ENCODE peak calls at places on chromosomes 16 and 17, in ten cellular contexts. One of them, this sample, is unnamed. For H3K36me3, the result is how much of the 10 kb centered on the place peaks cover.

GRCh38 chr17:19747829-19748806 is at the start of gene ALDH3A1:
- DNase-seq in stomach: peak
- DNase-seq in breast epithelium: no peak
- DNase-seq in heart right ventricle: no peak
- DNase-seq in suprapubic skin: peak
- DNase-seq in fibroblast of lung: no peak
- DNase-seq in Peyer's patch: no peak
- DNase-seq in endothelial cell of umbilical vein: no peak
- DNase-seq in mucosa of descending colon: peak
- DNase-seq in IMR-90: no peak
- DNase-seq in this sample: no peak

GRCh38 chr17:56114469-56114868 is 38.8 kb upstream of the ANKFN1 start:
- DNase-seq in stomach: no peak
- DNase-seq in Peyer's patch: no peak
- DNase-seq in endothelial cell of umbilical vein: no peak
- DNase-seq in suprapubic skin: no peak
- DNase-seq in fibroblast of lung: no peak
- DNase-seq in mucosa of descending colon: no peak
- DNase-seq in IMR-90: no peak
- DNase-seq in breast epithelium: no peak
- DNase-seq in heart right ventricle: no peak
- DNase-seq in this sample: no peak

GRCh38 chr17:16491131-16491702 is 776 bp downstream of the LRRC75A start:
- DNase-seq in fibroblast of lung: no peak
- DNase-seq in breast epithelium: no peak
- DNase-seq in heart right ventricle: no peak
- DNase-seq in Peyer's patch: peak
- DNase-seq in stomach: peak
- DNase-seq in mucosa of descending colon: peak
- DNase-seq in IMR-90: no peak
- DNase-seq in endothelial cell of umbilical vein: no peak
- DNase-seq in suprapubic skin: no peak
- DNase-seq in this sample: no peak

GRCh38 chr16:8720080-8720966 is 45.9 kb downstream of the ABAT start:
- DNase-seq in Peyer's patch: no peak
- DNase-seq in heart right ventricle: peak
- DNase-seq in mucosa of descending colon: no peak
- DNase-seq in fibroblast of lung: no peak
- DNase-seq in IMR-90: no peak
- DNase-seq in endothelial cell of umbilical vein: no peak
- DNase-seq in suprapubic skin: no peak
- DNase-seq in stomach: no peak
- DNase-seq in breast epithelium: no peak
- DNase-seq in this sample: no peak

GRCh38 chr17:335691-336090 is 16.9 kb downstream of the RPH3AL start:
- DNase-seq in Peyer's patch: peak
- DNase-seq in stomach: no peak
- DNase-seq in fibroblast of lung: no peak
- DNase-seq in endothelial cell of umbilical vein: no peak
- DNase-seq in suprapubic skin: no peak
- DNase-seq in IMR-90: no peak
- DNase-seq in heart right ventricle: no peak
- DNase-seq in breast epithelium: no peak
- DNase-seq in mucosa of descending colon: no peak
- DNase-seq in this sample: peak

GRCh38 chr16:77971306-77972131 is 50.8 kb upstream of the CLEC3A start:
- DNase-seq in IMR-90: peak
- DNase-seq in stomach: peak
- DNase-seq in breast epithelium: peak
- DNase-seq in fibroblast of lung: peak
- DNase-seq in mucosa of descending colon: peak
- DNase-seq in heart right ventricle: peak
- DNase-seq in endothelial cell of umbilical vein: peak
- DNase-seq in Peyer's patch: peak
- DNase-seq in suprapubic skin: peak
- DNase-seq in this sample: peak

GRCh38 chr17:81966343-81967243 is 5.6 kb upstream of the NOTUM start:
- DNase-seq in Peyer's patch: peak
- DNase-seq in IMR-90: peak
- DNase-seq in endothelial cell of umbilical vein: no peak
- DNase-seq in fibroblast of lung: peak
- DNase-seq in suprapubic skin: no peak
- DNase-seq in heart right ventricle: no peak
- DNase-seq in mucosa of descending colon: peak
- DNase-seq in stomach: peak
- DNase-seq in breast epithelium: no peak
- DNase-seq in this sample: no peak

GRCh38 chr17:9647014-9647413 is 1.7 kb downstream of the USP43 start:
- DNase-seq in suprapubic skin: no peak
- DNase-seq in endothelial cell of umbilical vein: no peak
- DNase-seq in fibroblast of lung: no peak
- DNase-seq in Peyer's patch: no peak
- DNase-seq in heart right ventricle: no peak
- DNase-seq in breast epithelium: no peak
- DNase-seq in stomach: no peak
- DNase-seq in mucosa of descending colon: peak
- DNase-seq in IMR-90: no peak
- DNase-seq in this sample: no peak

GRCh38 chr17:3260600-3260999 is 37.6 kb downstream of the OR3A1 start:
- DNase-seq in suprapubic skin: no peak
- DNase-seq in endothelial cell of umbilical vein: no peak
- DNase-seq in Peyer's patch: no peak
- DNase-seq in heart right ventricle: no peak
- DNase-seq in breast epithelium: no peak
- DNase-seq in IMR-90: no peak
- DNase-seq in mucosa of descending colon: no peak
- DNase-seq in fibroblast of lung: no peak
- DNase-seq in stomach: no peak
- DNase-seq in this sample: no peak

GRCh38 chr16:11253995-11254912 is 1.8 kb downstream of the SOCS1 start:
- DNase-seq in IMR-90: peak
- DNase-seq in stomach: no peak
- DNase-seq in breast epithelium: no peak
- DNase-seq in endothelial cell of umbilical vein: no peak
- DNase-seq in suprapubic skin: no peak
- DNase-seq in fibroblast of lung: peak
- DNase-seq in heart right ventricle: no peak
- DNase-seq in mucosa of descending colon: no peak
- DNase-seq in Peyer's patch: peak
- DNase-seq in this sample: no peak

GRCh38 chr16:2471016-2471652 is at the start of gene NTN3:
- DNase-seq in fibroblast of lung: no peak
- DNase-seq in Peyer's patch: no peak
- DNase-seq in breast epithelium: no peak
- DNase-seq in stomach: no peak
- DNase-seq in heart right ventricle: no peak
- DNase-seq in endothelial cell of umbilical vein: no peak
- DNase-seq in suprapubic skin: no peak
- DNase-seq in IMR-90: no peak
- DNase-seq in mucosa of descending colon: no peak
- DNase-seq in this sample: no peak

GRCh38 chr17:7479139-7479388 is 367 bp downstream of the ZBTB4 start:
- DNase-seq in suprapubic skin: no peak
- DNase-seq in mucosa of descending colon: no peak
- DNase-seq in breast epithelium: no peak
- DNase-seq in stomach: no peak
- DNase-seq in heart right ventricle: no peak
- DNase-seq in fibroblast of lung: no peak
- DNase-seq in IMR-90: no peak
- DNase-seq in endothelial cell of umbilical vein: no peak
- DNase-seq in Peyer's patch: no peak
- DNase-seq in this sample: no peak

GRCh38 chr16:56245197-56245596 is 53.9 kb downstream of the GNAO1 start:
- DNase-seq in mucosa of descending colon: no peak
- DNase-seq in heart right ventricle: no peak
- DNase-seq in suprapubic skin: no peak
- DNase-seq in endothelial cell of umbilical vein: no peak
- DNase-seq in Peyer's patch: no peak
- DNase-seq in breast epithelium: no peak
- DNase-seq in IMR-90: peak
- DNase-seq in stomach: no peak
- DNase-seq in fibroblast of lung: no peak
- DNase-seq in this sample: no peak

GRCh38 chr17:51499906-51500305 is 239.6 kb downstream of the UTP18 start:
- DNase-seq in fibroblast of lung: no peak
- DNase-seq in mucosa of descending colon: no peak
- DNase-seq in endothelial cell of umbilical vein: no peak
- DNase-seq in breast epithelium: no peak
- DNase-seq in IMR-90: no peak
- DNase-seq in Peyer's patch: no peak
- DNase-seq in suprapubic skin: no peak
- DNase-seq in heart right ventricle: no peak
- DNase-seq in stomach: no peak
- DNase-seq in this sample: no peak

GRCh38 chr17:34305061-34305460 is 14.2 kb upstream of the CCL8 start:
- DNase-seq in suprapubic skin: no peak
- DNase-seq in stomach: no peak
- DNase-seq in Peyer's patch: no peak
- DNase-seq in breast epithelium: no peak
- DNase-seq in mucosa of descending colon: no peak
- DNase-seq in endothelial cell of umbilical vein: no peak
- DNase-seq in heart right ventricle: no peak
- DNase-seq in fibroblast of lung: no peak
- DNase-seq in IMR-90: no peak
- DNase-seq in this sample: no peak

GRCh38 chr17:1315891-1316403 is 36.5 kb downstream of the TRARG1 start:
- DNase-seq in breast epithelium: no peak
- DNase-seq in endothelial cell of umbilical vein: no peak
- DNase-seq in Peyer's patch: no peak
- DNase-seq in heart right ventricle: peak
- DNase-seq in stomach: no peak
- DNase-seq in fibroblast of lung: no peak
- DNase-seq in mucosa of descending colon: no peak
- DNase-seq in suprapubic skin: no peak
- DNase-seq in IMR-90: no peak
- DNase-seq in this sample: no peak

GRCh38 chr16:61665512-61665911 is 370.7 kb downstream of the CDH8 start:
- DNase-seq in suprapubic skin: no peak
- DNase-seq in endothelial cell of umbilical vein: no peak
- DNase-seq in IMR-90: no peak
- DNase-seq in Peyer's patch: no peak
- DNase-seq in stomach: no peak
- DNase-seq in heart right ventricle: no peak
- DNase-seq in mucosa of descending colon: no peak
- DNase-seq in fibroblast of lung: no peak
- DNase-seq in breast epithelium: no peak
- DNase-seq in this sample: no peak

GRCh38 chr16:90010676-90011075 is 8.6 kb downstream of the DBNDD1 start:
- DNase-seq in heart right ventricle: no peak
- DNase-seq in stomach: no peak
- DNase-seq in IMR-90: no peak
- DNase-seq in breast epithelium: no peak
- DNase-seq in suprapubic skin: no peak
- DNase-seq in Peyer's patch: no peak
- DNase-seq in endothelial cell of umbilical vein: no peak
- DNase-seq in mucosa of descending colon: no peak
- DNase-seq in fibroblast of lung: no peak
- DNase-seq in this sample: no peak

GRCh38 chr16:67666032-67666537 is 465 bp downstream of the ENKD1 start:
- DNase-seq in mucosa of descending colon: peak
- DNase-seq in endothelial cell of umbilical vein: peak
- DNase-seq in heart right ventricle: no peak
- DNase-seq in breast epithelium: no peak
- DNase-seq in stomach: no peak
- DNase-seq in suprapubic skin: peak
- DNase-seq in IMR-90: no peak
- DNase-seq in fibroblast of lung: peak
- DNase-seq in Peyer's patch: no peak
- DNase-seq in this sample: no peak

GRCh38 chr17:42803074-42803883 is 4.6 kb downstream of the CNTD1 start:
- DNase-seq in suprapubic skin: no peak
- DNase-seq in heart right ventricle: no peak
- DNase-seq in breast epithelium: no peak
- DNase-seq in endothelial cell of umbilical vein: peak
- DNase-seq in IMR-90: peak
- DNase-seq in Peyer's patch: no peak
- DNase-seq in stomach: no peak
- DNase-seq in mucosa of descending colon: no peak
- DNase-seq in fibroblast of lung: peak
- DNase-seq in this sample: no peak

GRCh38 chr16:31179747-31180458 is at the start of gene FUS:
- DNase-seq in mucosa of descending colon: peak
- DNase-seq in suprapubic skin: peak
- DNase-seq in endothelial cell of umbilical vein: peak
- DNase-seq in fibroblast of lung: peak
- DNase-seq in heart right ventricle: peak
- DNase-seq in stomach: peak
- DNase-seq in Peyer's patch: peak
- DNase-seq in IMR-90: peak
- DNase-seq in breast epithelium: peak
- DNase-seq in this sample: peak

GRCh38 chr17:14427914-14428639 is 127.2 kb downstream of the HS3ST3B1 start:
- DNase-seq in breast epithelium: no peak
- DNase-seq in IMR-90: no peak
- DNase-seq in fibroblast of lung: no peak
- DNase-seq in endothelial cell of umbilical vein: no peak
- DNase-seq in heart right ventricle: no peak
- DNase-seq in mucosa of descending colon: peak
- DNase-seq in stomach: no peak
- DNase-seq in suprapubic skin: no peak
- DNase-seq in Peyer's patch: peak
- DNase-seq in this sample: no peak
- TF ChIP-seq CTCF in breast epithelium: no peak
- TF ChIP-seq CTCF in IMR-90: no peak
- TF ChIP-seq CTCF in fibroblast of lung: no peak
- TF ChIP-seq CTCF in endothelial cell of umbilical vein: no peak
- TF ChIP-seq CTCF in heart right ventricle: no peak
- TF ChIP-seq CTCF in mucosa of descending colon: no peak
- TF ChIP-seq CTCF in stomach: no peak
- TF ChIP-seq CTCF in suprapubic skin: no peak
- TF ChIP-seq CTCF in Peyer's patch: no peak
- TF ChIP-seq CTCF in this sample: no peak

GRCh38 chr16:27374231-27374793 is 27.7 kb upstream of the IL21R start:
- DNase-seq in endothelial cell of umbilical vein: no peak
- DNase-seq in heart right ventricle: no peak
- DNase-seq in mucosa of descending colon: no peak
- DNase-seq in suprapubic skin: no peak
- DNase-seq in Peyer's patch: peak
- DNase-seq in breast epithelium: no peak
- DNase-seq in fibroblast of lung: no peak
- DNase-seq in IMR-90: no peak
- DNase-seq in stomach: no peak
- DNase-seq in this sample: no peak
- H3K4me3 ChIP-seq in endothelial cell of umbilical vein: no peak
- H3K4me3 ChIP-seq in heart right ventricle: no peak
- H3K4me3 ChIP-seq in mucosa of descending colon: no peak
- H3K4me3 ChIP-seq in suprapubic skin: no peak
- H3K4me3 ChIP-seq in Peyer's patch: no peak
- H3K4me3 ChIP-seq in breast epithelium: no peak
- H3K4me3 ChIP-seq in fibroblast of lung: no peak
- H3K4me3 ChIP-seq in IMR-90: no peak
- H3K4me3 ChIP-seq in stomach: no peak
- H3K4me3 ChIP-seq in this sample: no peak

GRCh38 chr17:37417852-37418251 is 11.2 kb downstream of the TADA2A start:
- DNase-seq in suprapubic skin: no peak
- DNase-seq in heart right ventricle: no peak
- DNase-seq in fibroblast of lung: peak
- DNase-seq in Peyer's patch: no peak
- DNase-seq in stomach: no peak
- DNase-seq in IMR-90: peak
- DNase-seq in endothelial cell of umbilical vein: no peak
- DNase-seq in breast epithelium: no peak
- DNase-seq in mucosa of descending colon: no peak
- DNase-seq in this sample: no peak
- H3K36me3 ChIP-seq in suprapubic skin: half or more
- H3K36me3 ChIP-seq in heart right ventricle: under half
- H3K36me3 ChIP-seq in fibroblast of lung: under half
- H3K36me3 ChIP-seq in Peyer's patch: under half
- H3K36me3 ChIP-seq in stomach: half or more
- H3K36me3 ChIP-seq in IMR-90: under half
- H3K36me3 ChIP-seq in endothelial cell of umbilical vein: under half
- H3K36me3 ChIP-seq in breast epithelium: under half
- H3K36me3 ChIP-seq in mucosa of descending colon: under half
- H3K36me3 ChIP-seq in this sample: half or more

GRCh38 chr17:76248013-76248782 is 7.9 kb upstream of the RNF157 start:
- DNase-seq in fibroblast of lung: no peak
- DNase-seq in heart right ventricle: no peak
- DNase-seq in endothelial cell of umbilical vein: peak
- DNase-seq in Peyer's patch: peak
- DNase-seq in breast epithelium: no peak
- DNase-seq in IMR-90: no peak
- DNase-seq in mucosa of descending colon: no peak
- DNase-seq in suprapubic skin: peak
- DNase-seq in stomach: peak
- DNase-seq in this sample: no peak
- TF ChIP-seq CTCF in fibroblast of lung: no peak
- TF ChIP-seq CTCF in heart right ventricle: no peak
- TF ChIP-seq CTCF in endothelial cell of umbilical vein: no peak
- TF ChIP-seq CTCF in Peyer's patch: no peak
- TF ChIP-seq CTCF in breast epithelium: no peak
- TF ChIP-seq CTCF in IMR-90: no peak
- TF ChIP-seq CTCF in mucosa of descending colon: no peak
- TF ChIP-seq CTCF in suprapubic skin: no peak
- TF ChIP-seq CTCF in stomach: no peak
- TF ChIP-seq CTCF in this sample: peak